ENCODE peak calls at places on chromosomes 4 and X, in eight cellular contexts. B is sigmoid colon, V is right lobe of liver, E is GM06990, R is sciatic nerve, X is HEK293T, Q is WERI-Rb-1, O is progenitor cell of endocrine pancreas. D is an unnamed sample.

GRCh38 chrX:40061871-40062524 is 35.8 kb downstream of the BCOR start:
- DNase-seq in B (no peak), V (no peak), E (no peak), R (peak; percentile 53), X (no peak), Q (no peak), O (no peak), D (no peak)

GRCh38 chr4:77579406-77580076 is 26.1 kb upstream of the CXCL13 start:
- DNase-seq in B (no peak), V (no peak), E (no peak), R (no peak), X (no peak), Q (no peak), O (no peak), D (no peak)

GRCh38 chr4:86261634-86262033 is 98.2 kb downstream of the MAPK10 start:
- DNase-seq in B (no peak), V (no peak), E (no peak), R (no peak), X (no peak), Q (no peak), O (no peak), D (no peak)

GRCh38 chr4:55311792-55312490 is 34.1 kb upstream of the SRD5A3 start:
- DNase-seq in B (no peak), V (no peak), E (no peak), R (no peak), X (no peak), Q (peak; percentile 6), O (no peak), D (no peak)

GRCh38 chr4:46656071-46656470 is 253.0 kb downstream of the COX7B2 start:
- DNase-seq in B (no peak), V (no peak), E (no peak), R (no peak), X (no peak), Q (no peak), O (no peak), D (no peak)

GRCh38 chr4:2483237-2483636 is 14.3 kb downstream of the RNF4 start:
- DNase-seq in B (no peak), V (no peak), E (no peak), R (no peak), X (no peak), Q (no peak), O (no peak), D (peak; percentile 5)

GRCh38 chrX:10089378-10089795 is 67.4 kb upstream of the CLCN4 start:
- DNase-seq in B (no peak), V (no peak), E (no peak), R (no peak), X (no peak), Q (no peak), O (no peak), D (no peak)

GRCh38 chr4:125200556-125200955 is 114.2 kb upstream of the FAT4 start:
- DNase-seq in B (no peak), V (no peak), E (no peak), R (no peak), X (no peak), Q (no peak), O (no peak), D (no peak)

GRCh38 chrX:119942831-119943184 is 743 bp downstream of the NKAP start:
- DNase-seq in B (no peak), V (no peak), E (no peak), R (no peak), X (peak; percentile 20), Q (no peak), O (no peak), D (no peak)

GRCh38 chrX:76248901-76249300 is 76.0 kb downstream of the PBDC1 start:
- DNase-seq in B (no peak), V (no peak), E (no peak), R (no peak), X (no peak), Q (no peak), O (no peak), D (no peak)

GRCh38 chrX:41333744-41333993 is 293 bp upstream of the DDX3X start:
- DNase-seq in B (peak; percentile 94), V (no peak), E (no peak), R (no peak), X (peak; percentile 73), Q (no peak), O (peak; percentile 40), D (peak; percentile 74)

GRCh38 chr4:180391613-180392012 is 1851.6 kb upstream of the TENM3 start:
- DNase-seq in B (no peak), V (no peak), E (no peak), R (no peak), X (no peak), Q (no peak), O (no peak), D (no peak)

GRCh38 chr4:26719954-26720552 is 136.2 kb downstream of the TBC1D19 start:
- DNase-seq in B (no peak), V (no peak), E (no peak), R (no peak), X (no peak), Q (no peak), O (no peak), D (no peak)

GRCh38 chr4:73250642-73251041 is 8.0 kb downstream of the ANKRD17 start:
- DNase-seq in B (no peak), V (no peak), E (no peak), R (no peak), X (no peak), Q (no peak), O (no peak), D (no peak)

GRCh38 chrX:111445485-111445884 is 33.5 kb upstream of the DCX start:
- DNase-seq in B (no peak), V (no peak), E (peak; percentile 3), R (no peak), X (peak; percentile 54), Q (no peak), O (no peak), D (peak; percentile 5)

GRCh38 chr4:83386931-83387897 is 52.6 kb upstream of the HPSE start:
- DNase-seq in B (no peak), V (no peak), E (no peak), R (no peak), X (no peak), Q (no peak), O (no peak), D (no peak)

GRCh38 chr4:55758570-55758969 is 61.0 kb upstream of the EXOC1L start:
- DNase-seq in B (no peak), V (no peak), E (no peak), R (no peak), X (no peak), Q (no peak), O (no peak), D (no peak)

GRCh38 chr4:92099851-92100250 is 203.9 kb upstream of the GRID2 start:
- DNase-seq in B (no peak), V (no peak), E (no peak), R (no peak), X (no peak), Q (no peak), O (no peak), D (no peak)

GRCh38 chr4:169583563-169583962 is 28.8 kb downstream of the NEK1 start:
- DNase-seq in B (no peak), V (no peak), E (no peak), R (no peak), X (no peak), Q (no peak), O (no peak), D (no peak)

GRCh38 chr4:184732126-184732525 is 1.8 kb downstream of the CENPU start:
- DNase-seq in B (no peak), V (no peak), E (no peak), R (no peak), X (no peak), Q (no peak), O (no peak), D (no peak)

GRCh38 chr4:3388461-3389185 is 53.1 kb upstream of the HGFAC start:
- DNase-seq in B (peak; percentile 71), V (no peak), E (peak; percentile 54), R (no peak), X (no peak), Q (no peak), O (no peak), D (peak; percentile 79)

GRCh38 chr4:15149234-15149841 is 147.1 kb downstream of the CPEB2 start:
- DNase-seq in B (no peak), V (no peak), E (peak; percentile 15), R (no peak), X (no peak), Q (no peak), O (no peak), D (peak; percentile 34)

GRCh38 chrX:119398974-119399771 is at the start of gene SLC25A43:
- DNase-seq in B (peak; percentile 76), V (peak; percentile 44), E (peak; percentile 74), R (peak; percentile 64), X (peak; percentile 57), Q (no peak), O (peak; percentile 14), D (peak; percentile 82)

GRCh38 chr4:123127865-123128264 is 205.5 kb upstream of the NUDT6 start:
- DNase-seq in B (no peak), V (no peak), E (no peak), R (no peak), X (no peak), Q (no peak), O (no peak), D (no peak)

GRCh38 chrX:97563531-97564133 is 679.9 kb downstream of the RPA4 start:
- DNase-seq in B (peak; percentile 65), V (peak; percentile 25), E (peak; percentile 59), R (peak; percentile 55), X (no peak), Q (peak; percentile 17), O (no peak), D (peak; percentile 37)

GRCh38 chr4:119209077-119209476 is 3.4 kb upstream of the USP53 start:
- DNase-seq in B (no peak), V (no peak), E (no peak), R (no peak), X (no peak), Q (no peak), O (no peak), D (peak; percentile 24)

GRCh38 chr4:42428036-42428435 is 30.7 kb downstream of the SHISA3 start:
- DNase-seq in B (no peak), V (no peak), E (no peak), R (no peak), X (no peak), Q (no peak), O (no peak), D (no peak)

GRCh38 chr4:3111461-3111860 is 37.0 kb downstream of the HTT start:
- DNase-seq in B (no peak), V (no peak), E (no peak), R (no peak), X (no peak), Q (peak; percentile 75), O (no peak), D (no peak)

GRCh38 chrX:78514852-78515251 is 144.3 kb downstream of the RTL3 start:
- DNase-seq in B (no peak), V (no peak), E (no peak), R (no peak), X (no peak), Q (no peak), O (no peak), D (no peak)

GRCh38 chr4:64564126-64564525 is 154.9 kb upstream of the TECRL start:
- DNase-seq in B (no peak), V (no peak), E (no peak), R (no peak), X (no peak), Q (no peak), O (no peak), D (no peak)

GRCh38 chr4:86233681-86234080 is 126.2 kb downstream of the MAPK10 start:
- DNase-seq in B (no peak), V (no peak), E (no peak), R (no peak), X (no peak), Q (no peak), O (no peak), D (no peak)

GRCh38 chr4:25182941-25183340 is 22.7 kb upstream of the SEPSECS start:
- DNase-seq in B (no peak), V (no peak), E (no peak), R (no peak), X (no peak), Q (no peak), O (no peak), D (no peak)

GRCh38 chr4:177509346-177509745 is 67.1 kb upstream of the AGA start:
- DNase-seq in B (no peak), V (no peak), E (no peak), R (no peak), X (no peak), Q (no peak), O (no peak), D (no peak)

GRCh38 chr4:128428397-128428796 is 140.8 kb upstream of the PGRMC2 start:
- DNase-seq in B (no peak), V (no peak), E (no peak), R (no peak), X (no peak), Q (no peak), O (no peak), D (no peak)